ENCODE peak calls at places on chromosomes 7 and 10, in ten cellular contexts. One of them, this sample, is unnamed.
A peak's percentile ranks its signal among the peaks of the same experiment; 100 is the strongest.

GRCh38 chr7:26369519-26370385 is 78.1 kb downstream of the SNX10 start:
- DNase-seq in fibroblast of lung: peak; percentile 14
- DNase-seq in transverse colon: peak; percentile 20
- DNase-seq in hepatocyte: peak; percentile 71
- DNase-seq in heart right ventricle: peak; percentile 40
- DNase-seq in PC-3: peak; percentile 82
- DNase-seq in neural progenitor cell: peak; percentile 56
- DNase-seq in HepG2: peak; percentile 36
- DNase-seq in foreskin keratinocyte: no peak
- DNase-seq in body of pancreas: peak; percentile 41
- DNase-seq in this sample: peak; percentile 50

GRCh38 chr7:36863901-36864701 is 139.8 kb upstream of the AOAH start:
- DNase-seq in fibroblast of lung: peak; percentile 55
- DNase-seq in transverse colon: peak; percentile 10
- DNase-seq in hepatocyte: peak; percentile 60
- DNase-seq in heart right ventricle: no peak
- DNase-seq in PC-3: no peak
- DNase-seq in neural progenitor cell: no peak
- DNase-seq in HepG2: peak; percentile 38
- DNase-seq in foreskin keratinocyte: no peak
- DNase-seq in body of pancreas: no peak
- DNase-seq in this sample: peak; percentile 38

GRCh38 chr10:47403401-47404318 is 19.6 kb upstream of the ZNF488 start:
- DNase-seq in fibroblast of lung: no peak
- DNase-seq in transverse colon: no peak
- DNase-seq in hepatocyte: no peak
- DNase-seq in heart right ventricle: no peak
- DNase-seq in PC-3: no peak
- DNase-seq in neural progenitor cell: no peak
- DNase-seq in HepG2: no peak
- DNase-seq in foreskin keratinocyte: no peak
- DNase-seq in body of pancreas: no peak
- DNase-seq in this sample: no peak

GRCh38 chr7:50782376-50783208 is at the start of gene GRB10:
- DNase-seq in fibroblast of lung: peak; percentile 29
- DNase-seq in transverse colon: no peak
- DNase-seq in hepatocyte: peak; percentile 68
- DNase-seq in heart right ventricle: peak; percentile 37
- DNase-seq in PC-3: peak; percentile 56
- DNase-seq in neural progenitor cell: peak; percentile 84
- DNase-seq in HepG2: no peak
- DNase-seq in foreskin keratinocyte: no peak
- DNase-seq in body of pancreas: peak; percentile 57
- DNase-seq in this sample: no peak

GRCh38 chr7:110891197-110891596 is 199.7 kb upstream of the LRRN3 start:
- DNase-seq in fibroblast of lung: no peak
- DNase-seq in transverse colon: no peak
- DNase-seq in hepatocyte: no peak
- DNase-seq in heart right ventricle: no peak
- DNase-seq in PC-3: no peak
- DNase-seq in neural progenitor cell: no peak
- DNase-seq in HepG2: no peak
- DNase-seq in foreskin keratinocyte: no peak
- DNase-seq in body of pancreas: no peak
- DNase-seq in this sample: no peak

GRCh38 chr7:144027974-144028373 is 20.8 kb upstream of the OR2A5 start:
- DNase-seq in fibroblast of lung: no peak
- DNase-seq in transverse colon: no peak
- DNase-seq in hepatocyte: no peak
- DNase-seq in heart right ventricle: no peak
- DNase-seq in PC-3: peak; percentile 22
- DNase-seq in neural progenitor cell: no peak
- DNase-seq in HepG2: no peak
- DNase-seq in foreskin keratinocyte: no peak
- DNase-seq in body of pancreas: no peak
- DNase-seq in this sample: no peak

GRCh38 chr7:4556868-4557620 is 125.1 kb upstream of the FOXK1 start:
- DNase-seq in fibroblast of lung: peak; percentile 66
- DNase-seq in transverse colon: no peak
- DNase-seq in hepatocyte: no peak
- DNase-seq in heart right ventricle: no peak
- DNase-seq in PC-3: no peak
- DNase-seq in neural progenitor cell: no peak
- DNase-seq in HepG2: no peak
- DNase-seq in foreskin keratinocyte: no peak
- DNase-seq in body of pancreas: no peak
- DNase-seq in this sample: no peak

GRCh38 chr10:94123253-94123995 is 129.7 kb downstream of the PLCE1 start:
- DNase-seq in fibroblast of lung: peak; percentile 93
- DNase-seq in transverse colon: no peak
- DNase-seq in hepatocyte: peak; percentile 55
- DNase-seq in heart right ventricle: no peak
- DNase-seq in PC-3: peak; percentile 90
- DNase-seq in neural progenitor cell: peak; percentile 48
- DNase-seq in HepG2: peak; percentile 93
- DNase-seq in foreskin keratinocyte: peak; percentile 81
- DNase-seq in body of pancreas: no peak
- DNase-seq in this sample: no peak

GRCh38 chr7:136528329-136528728 is 340.1 kb upstream of the CHRM2 start:
- DNase-seq in fibroblast of lung: peak; percentile 92
- DNase-seq in transverse colon: no peak
- DNase-seq in hepatocyte: peak; percentile 66
- DNase-seq in heart right ventricle: no peak
- DNase-seq in PC-3: peak; percentile 53
- DNase-seq in neural progenitor cell: no peak
- DNase-seq in HepG2: no peak
- DNase-seq in foreskin keratinocyte: peak; percentile 8
- DNase-seq in body of pancreas: no peak
- DNase-seq in this sample: no peak

GRCh38 chr7:13907824-13908223 is 81.6 kb downstream of the ETV1 start:
- DNase-seq in fibroblast of lung: no peak
- DNase-seq in transverse colon: no peak
- DNase-seq in hepatocyte: no peak
- DNase-seq in heart right ventricle: no peak
- DNase-seq in PC-3: no peak
- DNase-seq in neural progenitor cell: no peak
- DNase-seq in HepG2: no peak
- DNase-seq in foreskin keratinocyte: no peak
- DNase-seq in body of pancreas: no peak
- DNase-seq in this sample: no peak

GRCh38 chr7:105493928-105494325 is 28.1 kb downstream of the PUS7 start:
- DNase-seq in fibroblast of lung: peak; percentile 96
- DNase-seq in transverse colon: no peak
- DNase-seq in hepatocyte: peak; percentile 7
- DNase-seq in heart right ventricle: no peak
- DNase-seq in PC-3: no peak
- DNase-seq in neural progenitor cell: no peak
- DNase-seq in HepG2: no peak
- DNase-seq in foreskin keratinocyte: no peak
- DNase-seq in body of pancreas: no peak
- DNase-seq in this sample: no peak

DNA sequence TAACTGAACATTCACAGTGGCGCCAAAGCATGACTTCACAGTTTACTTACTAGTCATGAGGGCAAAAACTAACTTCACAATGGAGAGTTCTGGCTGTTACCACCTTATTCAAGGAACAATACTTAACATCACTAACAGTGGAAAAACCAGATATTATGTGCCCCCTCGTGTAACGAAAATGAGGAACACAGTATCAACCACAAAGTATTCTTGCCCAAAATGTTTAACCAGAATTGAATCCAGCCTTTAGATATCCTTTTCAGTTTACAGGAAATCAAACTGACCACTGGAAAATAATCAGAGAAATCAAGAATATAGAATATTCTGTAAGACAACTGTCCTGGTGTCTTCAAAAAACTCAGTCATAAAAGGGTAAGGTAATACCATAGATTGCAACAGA is 9.5 kb downstream of the C7orf25 start:
- DNase-seq in fibroblast of lung: no peak
- DNase-seq in transverse colon: no peak
- DNase-seq in hepatocyte: no peak
- DNase-seq in heart right ventricle: no peak
- DNase-seq in PC-3: no peak
- DNase-seq in neural progenitor cell: no peak
- DNase-seq in HepG2: no peak
- DNase-seq in foreskin keratinocyte: no peak
- DNase-seq in body of pancreas: no peak
- DNase-seq in this sample: no peak
- H3K4me1 ChIP-seq in fibroblast of lung: no peaks in the 10 kb centered on the region
- H3K4me1 ChIP-seq in transverse colon: no peaks in the 10 kb centered on the region
- H3K4me1 ChIP-seq in hepatocyte: no peaks in the 10 kb centered on the region
- H3K4me1 ChIP-seq in heart right ventricle: no peaks in the 10 kb centered on the region
- H3K4me1 ChIP-seq in PC-3: no peaks in the 10 kb centered on the region
- H3K4me1 ChIP-seq in neural progenitor cell: no peaks in the 10 kb centered on the region
- H3K4me1 ChIP-seq in HepG2: peaks cover 13% of the 10 kb centered on the region
- H3K4me1 ChIP-seq in foreskin keratinocyte: no peaks in the 10 kb centered on the region
- H3K4me1 ChIP-seq in body of pancreas: peaks cover 2% of the 10 kb centered on the region
- H3K4me1 ChIP-seq in this sample: no peaks in the 10 kb centered on the region

GRCh38 chr10:114538544-114538906 is 119.5 kb downstream of the ABLIM1 start:
- DNase-seq in fibroblast of lung: no peak
- DNase-seq in transverse colon: peak; percentile 85
- DNase-seq in hepatocyte: no peak
- DNase-seq in heart right ventricle: no peak
- DNase-seq in PC-3: no peak
- DNase-seq in neural progenitor cell: peak; percentile 67
- DNase-seq in HepG2: no peak
- DNase-seq in foreskin keratinocyte: no peak
- DNase-seq in body of pancreas: no peak
- DNase-seq in this sample: peak; percentile 60

GRCh38 chr10:114541081-114541833 is 116.8 kb downstream of the ABLIM1 start:
- DNase-seq in fibroblast of lung: peak; percentile 90
- DNase-seq in transverse colon: peak; percentile 61
- DNase-seq in hepatocyte: peak; percentile 49
- DNase-seq in heart right ventricle: peak; percentile 80
- DNase-seq in PC-3: peak; percentile 62
- DNase-seq in neural progenitor cell: no peak
- DNase-seq in HepG2: no peak
- DNase-seq in foreskin keratinocyte: peak; percentile 60
- DNase-seq in body of pancreas: no peak
- DNase-seq in this sample: peak; percentile 92

GRCh38 chr10:114539623-114540022 is 118.5 kb downstream of the ABLIM1 start:
- DNase-seq in fibroblast of lung: no peak
- DNase-seq in transverse colon: no peak
- DNase-seq in hepatocyte: no peak
- DNase-seq in heart right ventricle: no peak
- DNase-seq in PC-3: no peak
- DNase-seq in neural progenitor cell: no peak
- DNase-seq in HepG2: no peak
- DNase-seq in foreskin keratinocyte: no peak
- DNase-seq in body of pancreas: no peak
- DNase-seq in this sample: no peak

GRCh38 chr10:114542373-114542772 is 115.7 kb downstream of the ABLIM1 start:
- DNase-seq in fibroblast of lung: no peak
- DNase-seq in transverse colon: no peak
- DNase-seq in hepatocyte: no peak
- DNase-seq in heart right ventricle: no peak
- DNase-seq in PC-3: no peak
- DNase-seq in neural progenitor cell: no peak
- DNase-seq in HepG2: no peak
- DNase-seq in foreskin keratinocyte: no peak
- DNase-seq in body of pancreas: no peak
- DNase-seq in this sample: no peak

DNA sequence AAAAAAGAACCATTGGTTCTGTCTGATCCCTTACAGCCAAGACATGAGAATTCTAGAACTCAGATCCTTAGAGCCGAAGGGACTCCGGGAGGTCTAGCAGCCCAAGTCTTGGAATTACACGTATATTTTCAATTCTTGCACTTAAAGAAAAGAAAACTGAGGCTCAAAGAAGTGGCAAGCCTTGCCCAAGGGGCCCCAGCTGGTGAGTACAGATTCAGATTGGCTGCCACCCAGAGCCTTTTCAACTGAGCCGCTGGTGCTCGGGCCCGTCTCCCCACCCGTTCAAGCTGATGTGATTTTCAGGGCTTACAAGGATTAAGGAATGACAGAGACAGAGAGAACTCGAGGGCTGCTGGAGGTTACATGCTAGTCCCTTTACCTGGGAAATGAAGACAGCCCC is 117.9 kb downstream of the ABLIM1 start:
- DNase-seq in fibroblast of lung: no peak
- DNase-seq in transverse colon: no peak
- DNase-seq in hepatocyte: no peak
- DNase-seq in heart right ventricle: no peak
- DNase-seq in PC-3: no peak
- DNase-seq in neural progenitor cell: no peak
- DNase-seq in HepG2: no peak
- DNase-seq in foreskin keratinocyte: no peak
- DNase-seq in body of pancreas: no peak
- DNase-seq in this sample: no peak
- H3K4me1 ChIP-seq in fibroblast of lung: peaks cover 7% of the 10 kb centered on the region
- H3K4me1 ChIP-seq in transverse colon: peaks cover 7% of the 10 kb centered on the region
- H3K4me1 ChIP-seq in hepatocyte: no peaks in the 10 kb centered on the region
- H3K4me1 ChIP-seq in heart right ventricle: peaks cover 32% of the 10 kb centered on the region
- H3K4me1 ChIP-seq in PC-3: peaks cover 36% of the 10 kb centered on the region
- H3K4me1 ChIP-seq in neural progenitor cell: peaks cover 33% of the 10 kb centered on the region
- H3K4me1 ChIP-seq in HepG2: peaks cover 12% of the 10 kb centered on the region
- H3K4me1 ChIP-seq in foreskin keratinocyte: peaks cover 10% of the 10 kb centered on the region
- H3K4me1 ChIP-seq in body of pancreas: no peaks in the 10 kb centered on the region
- H3K4me1 ChIP-seq in this sample: peaks cover 87% of the 10 kb centered on the region

DNA sequence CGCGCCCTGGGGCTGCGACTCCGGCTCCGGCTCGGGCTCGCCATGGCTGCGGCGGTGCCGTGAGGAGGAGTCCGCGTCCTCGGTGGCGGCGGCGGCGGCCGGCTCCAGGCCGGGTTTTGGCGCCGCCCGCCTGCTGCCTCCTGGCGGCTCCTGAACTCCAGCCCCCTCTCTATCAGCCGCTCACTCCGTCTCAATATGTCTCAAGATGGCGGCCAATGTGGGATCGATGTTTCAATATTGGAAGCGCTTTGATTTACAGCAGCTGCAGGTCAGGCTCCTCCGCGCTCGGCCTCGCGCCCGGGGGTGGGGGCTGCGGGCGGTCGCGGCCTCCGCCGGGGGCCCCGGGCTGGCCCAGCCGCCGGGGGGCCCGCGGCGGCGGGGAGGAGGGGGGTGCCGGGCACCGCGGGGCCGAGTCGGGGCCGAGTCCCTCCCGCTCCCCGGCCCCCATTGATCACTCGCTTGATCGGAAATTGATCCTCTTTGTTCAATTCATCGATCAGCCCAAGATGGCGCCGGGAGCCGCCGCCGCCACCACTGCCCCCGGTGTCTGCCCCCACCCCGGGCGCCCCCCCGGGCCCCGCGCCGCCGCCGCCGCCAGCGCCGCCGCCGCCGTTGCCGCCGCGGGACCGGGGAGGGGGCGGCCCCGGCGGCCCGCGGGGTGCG is 1.5 kb upstream of the CUX1 start:
- DNase-seq in fibroblast of lung: peak; percentile 79
- DNase-seq in transverse colon: peak; percentile 79
- DNase-seq in hepatocyte: peak; percentile 92
- DNase-seq in heart right ventricle: peak; percentile 74
- DNase-seq in PC-3: peak; percentile 75
- DNase-seq in neural progenitor cell: peak; percentile 95
- DNase-seq in HepG2: peak; percentile 70
- DNase-seq in foreskin keratinocyte: no peak
- DNase-seq in body of pancreas: peak; percentile 78
- DNase-seq in this sample: peak; percentile 78
- H3K4me1 ChIP-seq in fibroblast of lung: peaks cover 4% of the 10 kb centered on the region
- H3K4me1 ChIP-seq in transverse colon: peaks cover 15% of the 10 kb centered on the region
- H3K4me1 ChIP-seq in hepatocyte: peaks cover 35% of the 10 kb centered on the region
- H3K4me1 ChIP-seq in heart right ventricle: peaks cover 18% of the 10 kb centered on the region
- H3K4me1 ChIP-seq in PC-3: peaks cover 28% of the 10 kb centered on the region
- H3K4me1 ChIP-seq in neural progenitor cell: peaks cover 42% of the 10 kb centered on the region
- H3K4me1 ChIP-seq in HepG2: peaks cover 51% of the 10 kb centered on the region
- H3K4me1 ChIP-seq in foreskin keratinocyte: peaks cover 15% of the 10 kb centered on the region
- H3K4me1 ChIP-seq in body of pancreas: peaks cover 20% of the 10 kb centered on the region
- H3K4me1 ChIP-seq in this sample: peaks cover 20% of the 10 kb centered on the region

GRCh38 chr10:26485150-26485941 is 47.2 kb downstream of the APBB1IP start:
- DNase-seq in fibroblast of lung: peak; percentile 80
- DNase-seq in transverse colon: no peak
- DNase-seq in hepatocyte: peak; percentile 17
- DNase-seq in heart right ventricle: peak; percentile 39
- DNase-seq in PC-3: no peak
- DNase-seq in neural progenitor cell: no peak
- DNase-seq in HepG2: no peak
- DNase-seq in foreskin keratinocyte: no peak
- DNase-seq in body of pancreas: no peak
- DNase-seq in this sample: no peak
- H3K4me1 ChIP-seq in fibroblast of lung: peaks cover 3% of the 10 kb centered on the region
- H3K4me1 ChIP-seq in transverse colon: no peaks in the 10 kb centered on the region
- H3K4me1 ChIP-seq in hepatocyte: peaks cover 19% of the 10 kb centered on the region
- H3K4me1 ChIP-seq in heart right ventricle: peaks cover 6% of the 10 kb centered on the region
- H3K4me1 ChIP-seq in PC-3: peaks cover 45% of the 10 kb centered on the region
- H3K4me1 ChIP-seq in neural progenitor cell: no peaks in the 10 kb centered on the region
- H3K4me1 ChIP-seq in HepG2: peaks cover 13% of the 10 kb centered on the region
- H3K4me1 ChIP-seq in foreskin keratinocyte: peaks cover 9% of the 10 kb centered on the region
- H3K4me1 ChIP-seq in body of pancreas: peaks cover 16% of the 10 kb centered on the region
- H3K4me1 ChIP-seq in this sample: peaks cover 95% of the 10 kb centered on the region